ENCODE peak calls at places on chromosomes 4 and X, in ten cellular contexts. E is HCEC 1CT; M is stimulated activated CD4-positive, alpha-beta T cell treated with anti-CD3 and anti-CD28 coated beads, Interleukin-1b, Interleukin-23, amount 100 ng/mL, for 1 hour; Y is progenitor cell of endocrine pancreas; G is AG20443; V is CD8-positive, alpha-beta memory T cell; T is CD8-positive, alpha-beta T cell; Q is dorsolateral prefrontal cortex; X is iPS-NIHi11; J is small intestine. D is an unnamed sample.

GRCh38 chr4:1571986-1572385 is 112.1 kb downstream of the FAM53A start:
- DNase-seq in E (no peak), M (no peak), Y (no peak), G (no peak), V (no peak), T (no peak), Q (no peak), X (no peak), J (no peak), D (no peak)

GRCh38 chr4:142566780-142567179 is 279.3 kb downstream of the INPP4B start:
- DNase-seq in E (no peak), M (no peak), Y (no peak), G (no peak), V (no peak), T (no peak), Q (no peak), X (no peak), J (peak; percentile 3), D (no peak)

GRCh38 chr4:38948551-38948950 is 80.9 kb downstream of the FAM114A1 start:
- DNase-seq in E (peak; percentile 85), M (no peak), Y (no peak), G (peak; percentile 70), V (no peak), T (no peak), Q (no peak), X (no peak), J (no peak), D (no peak)

GRCh38 chr4:48112017-48112667 is 21.9 kb downstream of the TXK start:
- DNase-seq in E (no peak), M (no peak), Y (no peak), G (peak; percentile 37), V (no peak), T (no peak), Q (no peak), X (no peak), J (no peak), D (no peak)

GRCh38 chr4:26451597-26451996 is 38.7 kb downstream of the CCKAR start:
- DNase-seq in E (no peak), M (no peak), Y (no peak), G (no peak), V (no peak), T (no peak), Q (no peak), X (no peak), J (no peak), D (no peak)

GRCh38 chr4:61511716-61512488 is 311.8 kb downstream of the ADGRL3 start:
- DNase-seq in E (peak; percentile 66), M (no peak), Y (no peak), G (peak; percentile 7), V (no peak), T (no peak), Q (no peak), X (no peak), J (no peak), D (no peak)

GRCh38 chr4:2361366-2362285 is 56.8 kb downstream of the ZFYVE28 start:
- DNase-seq in E (no peak), M (no peak), Y (no peak), G (no peak), V (no peak), T (no peak), Q (peak; percentile 37), X (no peak), J (no peak), D (no peak)

GRCh38 chr4:145042601-145043000 is 55.4 kb downstream of the ANAPC10 start:
- DNase-seq in E (no peak), M (no peak), Y (no peak), G (no peak), V (no peak), T (no peak), Q (no peak), X (no peak), J (no peak), D (no peak)

GRCh38 chr4:173397604-173398003 is 1.3 kb downstream of the SCRG1 start:
- DNase-seq in E (no peak), M (no peak), Y (no peak), G (no peak), V (no peak), T (no peak), Q (no peak), X (no peak), J (no peak), D (no peak)

GRCh38 chrX:65596270-65596669 is 61.7 kb upstream of the LAS1L start:
- DNase-seq in E (peak; percentile 40), M (no peak), Y (no peak), G (peak; percentile 36), V (peak; percentile 37), T (peak; percentile 60), Q (no peak), X (no peak), J (peak; percentile 45), D (peak; percentile 65)

GRCh38 chr4:89316931-89317366 is 9.3 kb upstream of the GPRIN3 start:
- DNase-seq in E (peak; percentile 78), M (no peak), Y (no peak), G (peak; percentile 26), V (no peak), T (peak; percentile 33), Q (no peak), X (no peak), J (peak; percentile 24), D (no peak)

GRCh38 chrX:135931644-135932487 is 38.4 kb downstream of the SAGE1 start:
- DNase-seq in E (peak; percentile 4), M (no peak), Y (peak; percentile 28), G (peak; percentile 38), V (peak; percentile 4), T (peak; percentile 40), Q (no peak), X (peak; percentile 28), J (peak; percentile 23), D (peak; percentile 36)

GRCh38 chrX:153688900-153689590 is 1.3 kb downstream of the SLC6A8 start:
- DNase-seq in E (peak; percentile 13), M (no peak), Y (no peak), G (peak; percentile 49), V (no peak), T (no peak), Q (peak; percentile 78), X (no peak), J (no peak), D (no peak)

GRCh38 chr4:13907255-13907751 is 279.8 kb upstream of the BOD1L1 start:
- DNase-seq in E (peak; percentile 98), M (no peak), Y (no peak), G (peak; percentile 86), V (no peak), T (no peak), Q (no peak), X (no peak), J (peak; percentile 89), D (no peak)

GRCh38 chrX:34884693-34885277 is 57.8 kb upstream of the FAM47B start:
- DNase-seq in E (peak; percentile 83), M (no peak), Y (no peak), G (peak; percentile 56), V (no peak), T (no peak), Q (no peak), X (no peak), J (no peak), D (no peak)

GRCh38 chrX:134849390-134849789 is 141.4 kb upstream of the SMIM10 start:
- DNase-seq in E (peak; percentile 35), M (no peak), Y (no peak), G (peak; percentile 7), V (no peak), T (no peak), Q (no peak), X (no peak), J (no peak), D (no peak)

GRCh38 chrX:9352243-9352642 is 112.6 kb upstream of the TBL1X start:
- DNase-seq in E (no peak), M (no peak), Y (no peak), G (no peak), V (no peak), T (no peak), Q (no peak), X (no peak), J (no peak), D (no peak)

GRCh38 chr4:147056951-147057630 is 111.4 kb upstream of the TTC29 start:
- DNase-seq in E (peak; percentile 21), M (no peak), Y (no peak), G (no peak), V (no peak), T (no peak), Q (no peak), X (no peak), J (no peak), D (no peak)

GRCh38 chrX:11040405-11040804 is 70.7 kb upstream of the HCCS start:
- DNase-seq in E (no peak), M (no peak), Y (no peak), G (no peak), V (no peak), T (no peak), Q (no peak), X (no peak), J (no peak), D (no peak)

GRCh38 chr4:105840426-105841174 is 54.7 kb upstream of the NPNT start:
- DNase-seq in E (no peak), M (no peak), Y (no peak), G (no peak), V (no peak), T (no peak), Q (no peak), X (no peak), J (no peak), D (no peak)

GRCh38 chrX:154541896-154542722 is 4.5 kb downstream of the G6PD start:
- DNase-seq in E (peak; percentile 81), M (no peak), Y (no peak), G (peak; percentile 76), V (peak; percentile 3), T (peak; percentile 34), Q (no peak), X (no peak), J (no peak), D (no peak)

GRCh38 chr4:164807611-164808010 is 53.7 kb downstream of the SMIM31 start:
- DNase-seq in E (no peak), M (no peak), Y (no peak), G (peak; percentile 14), V (no peak), T (no peak), Q (no peak), X (peak; percentile 49), J (peak; percentile 26), D (no peak)

GRCh38 chr4:28449080-28449479 is 1588.4 kb downstream of the STIM2 start:
- DNase-seq in E (no peak), M (no peak), Y (no peak), G (no peak), V (no peak), T (no peak), Q (no peak), X (no peak), J (no peak), D (no peak)

GRCh38 chr4:48668254-48669017 is 111.6 kb downstream of the FRYL start:
- DNase-seq in E (no peak), M (no peak), Y (no peak), G (no peak), V (no peak), T (no peak), Q (no peak), X (no peak), J (peak; percentile 96), D (no peak)

GRCh38 chr4:7769308-7769841 is 170.3 kb downstream of the AFAP1 start:
- DNase-seq in E (no peak), M (no peak), Y (no peak), G (no peak), V (no peak), T (no peak), Q (no peak), X (no peak), J (no peak), D (no peak)

GRCh38 chrX:68912113-68912980 is 83.5 kb downstream of the EFNB1 start:
- DNase-seq in E (no peak), M (no peak), Y (no peak), G (peak; percentile 35), V (no peak), T (no peak), Q (no peak), X (peak; percentile 49), J (no peak), D (no peak)

GRCh38 chr4:48945981-48946380 is 39.4 kb upstream of the OCIAD2 start:
- DNase-seq in E (no peak), M (no peak), Y (no peak), G (no peak), V (no peak), T (no peak), Q (no peak), X (no peak), J (no peak), D (no peak)

GRCh38 chrX:129984196-129984962 is 1.9 kb downstream of the BCORL1 start:
- DNase-seq in E (no peak), M (no peak), Y (peak; percentile 37), G (peak; percentile 49), V (peak; percentile 24), T (peak; percentile 48), Q (no peak), X (peak; percentile 56), J (peak; percentile 21), D (peak; percentile 58)

D was measured in DND-41.